ENCODE peak calls at places on chromosomes 1 and 21, in seven cellular contexts. One of them, this sample, is unnamed.

GRCh38 chr21:34670962-34671348 is 2.2 kb downstream of the CLIC6 start:
- DNase-seq in HCT116: no peak
- DNase-seq in GM12878: no peak
- DNase-seq in SK-N-SH: no peak
- DNase-seq in K562: no peak
- DNase-seq in HepG2: no peak
- DNase-seq in H1: no peak
- DNase-seq in this sample: peak; percentile 40

GRCh38 chr21:31252611-31253010 is 91.5 kb downstream of the TIAM1 start:
- DNase-seq in H1: no peak
- DNase-seq in SK-N-SH: peak; percentile 49
- DNase-seq in K562: no peak
- DNase-seq in HepG2: no peak
- DNase-seq in HCT116: no peak
- DNase-seq in GM12878: no peak
- DNase-seq in this sample: no peak

GRCh38 chr1:110555807-110556470 is 37.0 kb upstream of the KCNA10 start:
- DNase-seq in SK-N-SH: peak; percentile 67
- DNase-seq in K562: no peak
- DNase-seq in GM12878: no peak
- DNase-seq in HCT116: no peak
- DNase-seq in HepG2: no peak
- DNase-seq in H1: no peak
- DNase-seq in this sample: no peak

GRCh38 chr1:17603091-17603841 is 63.8 kb downstream of the ARHGEF10L start:
- DNase-seq in HCT116: no peak
- DNase-seq in GM12878: no peak
- DNase-seq in K562: no peak
- DNase-seq in HepG2: no peak
- DNase-seq in H1: no peak
- DNase-seq in SK-N-SH: peak; percentile 85
- DNase-seq in this sample: no peak

GRCh38 chr1:24878775-24879742 is 51.0 kb downstream of the RUNX3 start:
- DNase-seq in GM12878: no peak
- DNase-seq in K562: no peak
- DNase-seq in SK-N-SH: no peak
- DNase-seq in HepG2: peak; percentile 51
- DNase-seq in H1: peak; percentile 23
- DNase-seq in HCT116: no peak
- DNase-seq in this sample: no peak

GRCh38 chr1:230545181-230545580 is 97.1 kb upstream of the COG2 start:
- DNase-seq in HepG2: no peak
- DNase-seq in K562: no peak
- DNase-seq in H1: no peak
- DNase-seq in HCT116: no peak
- DNase-seq in GM12878: no peak
- DNase-seq in SK-N-SH: no peak
- DNase-seq in this sample: no peak

GRCh38 chr1:5910276-5910620 is 82.0 kb downstream of the NPHP4 start:
- DNase-seq in H1: peak; percentile 39
- DNase-seq in GM12878: no peak
- DNase-seq in K562: no peak
- DNase-seq in SK-N-SH: no peak
- DNase-seq in HepG2: no peak
- DNase-seq in HCT116: no peak
- DNase-seq in this sample: no peak

GRCh38 chr21:35044128-35044527 is 5.0 kb downstream of the RUNX1 start:
- DNase-seq in HCT116: no peak
- DNase-seq in HepG2: no peak
- DNase-seq in GM12878: no peak
- DNase-seq in H1: no peak
- DNase-seq in K562: no peak
- DNase-seq in SK-N-SH: no peak
- DNase-seq in this sample: no peak

GRCh38 chr1:80882552-80882951 is 918.2 kb upstream of the ADGRL2 start:
- DNase-seq in K562: no peak
- DNase-seq in H1: no peak
- DNase-seq in GM12878: no peak
- DNase-seq in HepG2: peak; percentile 72
- DNase-seq in SK-N-SH: no peak
- DNase-seq in HCT116: no peak
- DNase-seq in this sample: no peak

GRCh38 chr1:28950006-28950405 is 35.6 kb downstream of the EPB41 start:
- DNase-seq in GM12878: no peak
- DNase-seq in SK-N-SH: no peak
- DNase-seq in HepG2: no peak
- DNase-seq in K562: no peak
- DNase-seq in HCT116: no peak
- DNase-seq in H1: no peak
- DNase-seq in this sample: no peak
- TF ChIP-seq JUND in GM12878: no peak
- TF ChIP-seq JUND in SK-N-SH: no peak
- TF ChIP-seq JUND in HepG2: no peak
- TF ChIP-seq JUND in K562: no peak
- TF ChIP-seq JUND in HCT116: no peak
- TF ChIP-seq JUND in H1: no peak
- TF ChIP-seq JUND in this sample: no peak

GRCh38 chr1:236394016-236394481 is at the start of gene EDARADD:
- DNase-seq in SK-N-SH: no peak
- DNase-seq in H1: peak; percentile 39
- DNase-seq in HCT116: no peak
- DNase-seq in GM12878: no peak
- DNase-seq in HepG2: no peak
- DNase-seq in K562: no peak
- DNase-seq in this sample: peak; percentile 47

GRCh38 chr1:236397173-236397759 is 3.2 kb downstream of the EDARADD start:
- DNase-seq in GM12878: no peak
- DNase-seq in SK-N-SH: no peak
- DNase-seq in K562: no peak
- DNase-seq in HCT116: no peak
- DNase-seq in H1: peak; percentile 32
- DNase-seq in HepG2: peak; percentile 30
- DNase-seq in this sample: no peak

GRCh38 chr1:236395780-236396664 is 1.9 kb downstream of the EDARADD start:
- DNase-seq in HCT116: no peak
- DNase-seq in K562: peak; percentile 39
- DNase-seq in H1: peak; percentile 59
- DNase-seq in SK-N-SH: no peak
- DNase-seq in HepG2: no peak
- DNase-seq in GM12878: no peak
- DNase-seq in this sample: peak; percentile 32

GRCh38 chr1:236396665-236397043 is 2.6 kb downstream of the EDARADD start:
- DNase-seq in K562: no peak
- DNase-seq in SK-N-SH: no peak
- DNase-seq in GM12878: no peak
- DNase-seq in H1: peak; percentile 6
- DNase-seq in HCT116: no peak
- DNase-seq in HepG2: no peak
- DNase-seq in this sample: no peak

GRCh38 chr1:236394905-236395779 is 1.1 kb downstream of the EDARADD start:
- DNase-seq in SK-N-SH: peak; percentile 78
- DNase-seq in K562: peak; percentile 56
- DNase-seq in HCT116: no peak
- DNase-seq in H1: peak; percentile 80
- DNase-seq in GM12878: no peak
- DNase-seq in HepG2: no peak
- DNase-seq in this sample: peak; percentile 71
- TF ChIP-seq JUND in SK-N-SH: no peak
- TF ChIP-seq JUND in K562: no peak
- TF ChIP-seq JUND in HCT116: no peak
- TF ChIP-seq JUND in H1: no peak
- TF ChIP-seq JUND in GM12878: no peak
- TF ChIP-seq JUND in HepG2: no peak
- TF ChIP-seq JUND in this sample: no peak

GRCh38 chr1:203448521-203449061 is 27.0 kb upstream of the PRELP start:
- DNase-seq in HCT116: no peak
- DNase-seq in K562: no peak
- DNase-seq in GM12878: no peak
- DNase-seq in HepG2: no peak
- DNase-seq in SK-N-SH: no peak
- DNase-seq in H1: no peak
- DNase-seq in this sample: no peak
- TF ChIP-seq JUND in HCT116: no peak
- TF ChIP-seq JUND in K562: no peak
- TF ChIP-seq JUND in GM12878: no peak
- TF ChIP-seq JUND in HepG2: no peak
- TF ChIP-seq JUND in SK-N-SH: no peak
- TF ChIP-seq JUND in H1: no peak
- TF ChIP-seq JUND in this sample: no peak

DNA sequence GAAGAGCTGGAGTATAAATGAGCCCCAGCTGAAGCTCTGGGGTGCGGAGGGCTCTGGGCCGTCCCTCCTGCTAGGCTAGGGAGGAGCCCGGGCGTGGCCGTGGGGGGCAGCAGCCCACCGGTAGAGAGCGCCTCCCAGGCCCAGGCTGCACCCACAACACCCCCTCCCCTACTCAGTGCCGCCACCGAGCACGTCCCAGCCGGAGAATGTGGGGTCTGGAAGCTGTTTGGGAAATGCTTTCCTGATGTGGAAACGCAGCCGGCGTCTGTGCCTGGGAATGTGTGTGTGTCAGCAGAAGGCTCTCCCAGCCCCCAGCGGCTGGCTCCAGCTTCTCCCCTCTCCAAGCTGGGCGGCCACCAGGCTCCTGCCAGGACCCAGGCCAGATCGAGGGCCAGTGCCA is 74.9 kb downstream of the MEGF6 start:
- DNase-seq in HepG2: no peak
- DNase-seq in GM12878: no peak
- DNase-seq in K562: no peak
- DNase-seq in H1: no peak
- DNase-seq in SK-N-SH: no peak
- DNase-seq in HCT116: no peak
- DNase-seq in this sample: no peak
- TF ChIP-seq JUND in HepG2: no peak
- TF ChIP-seq JUND in GM12878: no peak
- TF ChIP-seq JUND in K562: no peak
- TF ChIP-seq JUND in H1: no peak
- TF ChIP-seq JUND in SK-N-SH: no peak
- TF ChIP-seq JUND in HCT116: no peak
- TF ChIP-seq JUND in this sample: no peak

GRCh38 chr1:226261818-226262217 is 38.4 kb downstream of the MIXL1 start:
- DNase-seq in HepG2: no peak
- DNase-seq in H1: no peak
- DNase-seq in HCT116: no peak
- DNase-seq in K562: no peak
- DNase-seq in GM12878: no peak
- DNase-seq in SK-N-SH: no peak
- DNase-seq in this sample: no peak
- TF ChIP-seq JUND in HepG2: no peak
- TF ChIP-seq JUND in H1: no peak
- TF ChIP-seq JUND in HCT116: no peak
- TF ChIP-seq JUND in K562: no peak
- TF ChIP-seq JUND in GM12878: no peak
- TF ChIP-seq JUND in SK-N-SH: no peak
- TF ChIP-seq JUND in this sample: no peak

GRCh38 chr1:54413732-54414131 is 7.5 kb upstream of the SSBP3 start:
- DNase-seq in HCT116: no peak
- DNase-seq in SK-N-SH: no peak
- DNase-seq in K562: no peak
- DNase-seq in HepG2: no peak
- DNase-seq in H1: no peak
- DNase-seq in GM12878: no peak
- DNase-seq in this sample: no peak

GRCh38 chr1:54415533-54415932 is 9.3 kb upstream of the SSBP3 start:
- DNase-seq in H1: no peak
- DNase-seq in K562: no peak
- DNase-seq in HepG2: no peak
- DNase-seq in HCT116: no peak
- DNase-seq in SK-N-SH: no peak
- DNase-seq in GM12878: no peak
- DNase-seq in this sample: no peak

GRCh38 chr1:54410359-54410758 is 4.2 kb upstream of the SSBP3 start:
- DNase-seq in SK-N-SH: no peak
- DNase-seq in HepG2: no peak
- DNase-seq in GM12878: no peak
- DNase-seq in K562: no peak
- DNase-seq in HCT116: no peak
- DNase-seq in H1: no peak
- DNase-seq in this sample: no peak

GRCh38 chr1:54415986-54416385 is 9.8 kb upstream of the SSBP3 start:
- DNase-seq in SK-N-SH: no peak
- DNase-seq in HepG2: no peak
- DNase-seq in GM12878: no peak
- DNase-seq in K562: no peak
- DNase-seq in HCT116: no peak
- DNase-seq in H1: no peak
- DNase-seq in this sample: no peak

DNA sequence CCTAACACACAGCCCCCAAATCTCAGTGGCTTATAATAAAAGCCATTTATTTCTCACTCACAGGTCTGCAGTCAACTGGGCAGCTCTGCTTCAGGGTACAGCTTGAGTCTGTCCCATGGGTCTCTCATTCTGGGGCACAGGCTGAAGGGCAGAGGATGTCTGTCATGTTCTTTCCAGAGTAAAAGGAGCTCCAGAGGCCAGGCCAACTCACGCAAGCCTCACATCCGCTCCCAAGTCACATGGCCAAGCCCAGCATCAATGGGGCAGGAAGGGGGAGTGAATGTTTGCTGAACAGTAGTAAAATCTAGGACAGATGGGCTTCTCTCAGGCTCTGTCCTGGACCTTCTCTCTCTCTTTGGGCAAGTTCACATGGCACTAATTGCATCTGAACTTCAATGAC is 7.1 kb upstream of the SSBP3 start:
- DNase-seq in GM12878: no peak
- DNase-seq in H1: no peak
- DNase-seq in SK-N-SH: no peak
- DNase-seq in K562: no peak
- DNase-seq in HCT116: no peak
- DNase-seq in HepG2: peak; percentile 39
- DNase-seq in this sample: no peak
- TF ChIP-seq JUND in GM12878: no peak
- TF ChIP-seq JUND in H1: no peak
- TF ChIP-seq JUND in SK-N-SH: no peak
- TF ChIP-seq JUND in K562: no peak
- TF ChIP-seq JUND in HCT116: no peak
- TF ChIP-seq JUND in HepG2: no peak
- TF ChIP-seq JUND in this sample: no peak